ENCODE peak calls at places on chromosomes 3 and 15, in seven cellular contexts. E is transverse colon, H is heart left ventricle, M is gastrocnemius medialis, X is ovary, C is spleen, D is tibial nerve. Y is an unnamed sample. For H3K36me3, the result is how much of the 10 kb centered on the place peaks cover.

GRCh38 chr15:90036806-90037509 is 35.8 kb downstream of the ZNF710 start:
- DNase-seq in E (peak), H (no peak), M (peak), X (no peak), C (peak), D (no peak), Y (no peak)

GRCh38 chr3:134074001-134074789 is 44.5 kb upstream of the SLCO2A1 start:
- DNase-seq in E (no peak), H (no peak), M (no peak), X (no peak), C (peak), D (no peak), Y (no peak)

GRCh38 chr15:47586653-47587224 is 130.6 kb upstream of the SEMA6D start:
- DNase-seq in E (peak), H (peak), M (no peak), X (no peak), C (no peak), D (no peak), Y (no peak)

GRCh38 chr15:85859671-85860070 is 64.9 kb upstream of the KLHL25 start:
- DNase-seq in E (no peak), H (no peak), M (no peak), X (no peak), C (no peak), D (no peak), Y (peak)

GRCh38 chr3:115038831-115039230 is 108.3 kb downstream of the ZBTB20 start:
- DNase-seq in E (no peak), H (no peak), M (no peak), X (no peak), C (no peak), D (no peak), Y (no peak)

GRCh38 chr3:146640955-146641867 is 36.1 kb upstream of the PLSCR5 start:
- DNase-seq in E (no peak), H (no peak), M (no peak), X (no peak), C (no peak), D (no peak), Y (no peak)

GRCh38 chr3:173887888-173888287 is 490.3 kb downstream of the NLGN1 start:
- DNase-seq in E (no peak), H (no peak), M (no peak), X (no peak), C (no peak), D (no peak), Y (no peak)

GRCh38 chr3:49641921-49642707 is 32.0 kb upstream of the APEH start:
- DNase-seq in E (no peak), H (no peak), M (no peak), X (no peak), C (peak), D (no peak), Y (no peak)

GRCh38 chr3:197542741-197543454 is 12.9 kb downstream of the BDH1 start:
- DNase-seq in E (no peak), H (peak), M (peak), X (no peak), C (no peak), D (no peak), Y (peak)

GRCh38 chr3:162141232-162141631 is 644.6 kb downstream of the OTOL1 start:
- DNase-seq in E (no peak), H (no peak), M (no peak), X (no peak), C (no peak), D (no peak), Y (no peak)

GRCh38 chr3:11589706-11590105 is 54.0 kb downstream of the VGLL4 start:
- DNase-seq in E (no peak), H (no peak), M (no peak), X (peak), C (no peak), D (no peak), Y (no peak)
- H3K36me3 ChIP-seq in E (under half), H (under half), M (under half), X (under half), C (under half), D (under half), Y (under half)

DNA sequence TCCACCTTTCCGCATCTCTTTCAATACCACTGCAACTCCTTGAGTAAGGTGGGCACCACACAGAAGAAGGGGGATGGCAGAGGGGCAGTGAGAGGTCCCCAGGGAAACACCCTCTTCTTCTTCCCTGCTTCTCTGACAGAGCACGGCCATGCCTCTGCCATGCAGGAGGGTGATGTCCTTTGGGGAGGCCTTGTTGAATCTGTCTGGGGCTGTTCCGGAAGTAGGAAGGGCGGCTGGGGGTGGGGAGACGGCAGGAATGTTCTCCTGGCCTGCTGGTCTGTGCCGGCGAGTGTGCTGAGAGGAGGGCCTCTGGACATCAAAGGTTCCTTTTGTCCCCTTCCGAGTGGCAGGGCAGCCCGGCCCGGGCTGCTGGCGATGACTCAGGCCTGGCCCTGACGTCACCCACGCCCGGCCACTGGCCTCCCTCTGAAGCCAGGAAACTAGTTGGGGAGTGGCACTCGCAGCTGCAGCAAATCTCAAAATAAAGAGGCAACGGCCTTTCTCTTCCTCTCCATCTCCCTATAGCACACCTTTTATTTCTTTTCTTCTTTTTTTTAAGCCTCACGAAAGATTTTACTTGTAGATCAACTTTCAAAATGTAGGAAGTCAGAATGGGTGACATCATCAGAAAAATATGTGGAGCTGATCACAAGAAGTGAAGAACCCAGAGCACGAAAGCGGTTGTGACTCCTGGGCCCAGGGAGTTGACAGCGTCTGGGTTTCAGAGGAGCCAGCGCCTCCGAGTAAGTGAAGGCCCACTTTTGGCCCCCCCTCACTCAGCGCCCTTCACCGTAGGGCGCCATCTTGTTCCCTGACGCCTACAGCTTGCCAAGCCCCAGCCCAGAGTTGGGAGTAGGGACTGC is at the start of gene ZBTB38:
- DNase-seq in E (peak), H (peak), M (peak), X (peak), C (peak), D (peak), Y (peak)
- TF ChIP-seq POLR2A in E (peak), H (peak), M (peak), X (peak), C (no peak), D (peak), Y (peak)

DNA sequence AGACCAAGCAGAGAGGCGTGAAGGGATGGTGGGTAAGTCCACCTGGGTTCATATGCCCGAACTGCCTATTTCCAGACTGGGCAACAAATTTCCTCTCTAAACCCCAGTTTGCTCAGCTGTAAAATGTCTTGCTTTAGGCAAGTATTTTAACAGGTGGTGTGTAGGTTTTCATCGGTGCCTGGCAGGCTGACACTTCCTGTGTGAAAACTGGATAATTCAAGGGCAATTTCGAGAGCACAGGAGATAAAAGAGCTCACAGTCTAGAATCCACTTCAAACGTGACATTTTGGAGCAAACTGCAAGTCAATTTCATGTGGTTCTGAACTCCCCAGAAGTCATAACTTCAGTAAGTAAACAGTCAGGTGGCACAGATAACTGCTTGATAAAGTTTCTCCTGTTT is 112.2 kb downstream of the OXNAD1 start:
- DNase-seq in E (no peak), H (no peak), M (no peak), X (no peak), C (no peak), D (no peak), Y (no peak)
- H3K4me3 ChIP-seq in E (no peak), H (no peak), M (no peak), X (no peak), C (no peak), D (no peak), Y (no peak)

DNA sequence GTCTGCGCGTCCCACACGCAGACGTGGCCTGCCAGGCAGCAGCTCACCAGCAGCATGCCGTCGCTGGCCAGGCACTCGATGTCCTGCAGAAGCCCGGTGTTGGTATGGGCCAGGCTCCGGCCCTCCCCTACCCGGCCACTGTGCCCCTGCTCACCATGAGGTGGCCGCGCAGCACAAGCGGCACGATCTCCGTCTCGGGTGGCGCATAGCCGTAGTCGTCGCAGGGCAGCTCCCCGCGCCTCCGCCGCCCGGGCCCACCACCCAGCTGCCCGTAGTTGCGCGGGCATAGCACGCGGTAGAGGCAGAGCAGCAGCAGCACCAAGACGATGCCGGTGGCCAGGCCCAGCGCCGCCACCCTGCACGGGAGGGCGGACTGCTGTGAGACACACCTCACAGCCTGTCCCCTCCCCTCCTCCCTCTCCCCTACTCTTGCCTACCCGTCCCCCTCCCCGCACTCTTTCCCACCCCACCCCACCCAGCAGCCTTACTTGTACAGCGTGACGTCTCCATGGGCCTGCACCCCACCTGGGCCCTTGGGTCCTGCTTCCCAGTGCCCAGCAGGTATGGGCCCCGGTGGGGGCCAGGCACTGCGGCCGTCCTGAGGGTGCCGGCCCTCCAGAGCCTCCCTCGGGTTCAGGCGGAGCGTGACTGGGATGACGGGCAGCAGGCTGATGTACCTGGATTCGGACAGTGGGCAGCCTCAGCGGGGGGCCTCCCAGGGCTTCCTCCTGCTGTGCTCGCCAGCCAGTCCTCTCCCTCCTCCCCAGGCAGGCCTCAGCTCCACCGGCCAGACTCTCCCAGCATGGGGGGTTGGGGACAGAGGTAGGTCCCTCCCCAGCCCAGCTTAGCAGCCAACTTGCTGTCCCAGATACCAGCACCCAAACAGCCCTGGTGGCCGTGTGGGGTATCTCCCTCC is 37.6 kb downstream of the PTPN23 start:
- DNase-seq in E (no peak), H (no peak), M (no peak), X (no peak), C (peak), D (no peak), Y (no peak)
- H3K36me3 ChIP-seq in E (under half), H (half or more), M (under half), X (under half), C (half or more), D (under half), Y (under half)

GRCh38 chr3:190384241-190384863 is 3.6 kb upstream of the CLDN16 start:
- DNase-seq in E (peak), H (peak), M (peak), X (peak), C (no peak), D (no peak), Y (peak)

GRCh38 chr3:190382082-190382481 is 5.9 kb upstream of the CLDN16 start:
- DNase-seq in E (no peak), H (no peak), M (no peak), X (no peak), C (no peak), D (no peak), Y (no peak)

GRCh38 chr3:190387578-190388213 is at the start of gene CLDN16:
- DNase-seq in E (no peak), H (no peak), M (no peak), X (no peak), C (no peak), D (no peak), Y (no peak)

GRCh38 chr3:190381356-190381940 is 6.5 kb upstream of the CLDN16 start:
- DNase-seq in E (no peak), H (no peak), M (no peak), X (no peak), C (no peak), D (no peak), Y (no peak)

GRCh38 chr3:190385835-190386688 is 1.9 kb upstream of the CLDN16 start:
- DNase-seq in E (no peak), H (no peak), M (no peak), X (no peak), C (no peak), D (no peak), Y (peak)
- TF ChIP-seq POLR2A in E (no peak), H (no peak), M (no peak), X (no peak), C (no peak), D (no peak), Y (peak)

GRCh38 chr3:177429772-177430171 is 232.5 kb upstream of the TBL1XR1 start:
- DNase-seq in E (no peak), H (no peak), M (no peak), X (no peak), C (no peak), D (no peak), Y (no peak)

GRCh38 chr3:177427096-177427495 is 229.8 kb upstream of the TBL1XR1 start:
- DNase-seq in E (no peak), H (no peak), M (no peak), X (no peak), C (no peak), D (no peak), Y (no peak)

GRCh38 chr3:177429066-177429465 is 231.8 kb upstream of the TBL1XR1 start:
- DNase-seq in E (no peak), H (no peak), M (no peak), X (no peak), C (no peak), D (no peak), Y (no peak)

GRCh38 chr3:177426151-177426904 is 229.0 kb upstream of the TBL1XR1 start:
- DNase-seq in E (no peak), H (no peak), M (no peak), X (no peak), C (no peak), D (no peak), Y (no peak)

DNA sequence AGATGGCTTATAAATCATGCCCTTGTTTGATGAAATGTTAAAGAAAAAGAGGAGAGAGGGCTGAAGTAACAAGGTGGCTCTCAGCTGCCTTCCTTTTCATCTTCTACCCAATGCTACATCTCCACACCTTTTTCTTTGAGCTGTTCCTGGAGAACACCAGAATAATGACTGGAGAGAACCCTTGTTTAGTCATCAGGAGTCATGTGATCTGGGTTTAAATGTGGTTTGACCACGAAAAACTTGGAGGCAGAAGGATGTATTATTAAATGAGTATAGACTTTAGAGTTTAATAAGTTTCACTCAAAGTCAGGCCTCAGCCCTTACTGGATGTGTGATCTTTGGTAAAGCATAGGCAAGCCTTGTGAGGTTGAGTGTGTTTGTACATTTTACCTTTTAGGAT is 230.3 kb upstream of the TBL1XR1 start:
- DNase-seq in E (no peak), H (no peak), M (no peak), X (no peak), C (no peak), D (no peak), Y (no peak)
- H3K4me3 ChIP-seq in E (no peak), H (no peak), M (no peak), X (no peak), C (no peak), D (no peak), Y (no peak)

GRCh38 chr3:108060331-108060730 is 30.5 kb downstream of the CD47 start:
- DNase-seq in E (no peak), H (no peak), M (no peak), X (no peak), C (no peak), D (no peak), Y (no peak)
- H3K36me3 ChIP-seq in E (under half), H (half or more), M (under half), X (under half), C (under half), D (under half), Y (under half)

DNA sequence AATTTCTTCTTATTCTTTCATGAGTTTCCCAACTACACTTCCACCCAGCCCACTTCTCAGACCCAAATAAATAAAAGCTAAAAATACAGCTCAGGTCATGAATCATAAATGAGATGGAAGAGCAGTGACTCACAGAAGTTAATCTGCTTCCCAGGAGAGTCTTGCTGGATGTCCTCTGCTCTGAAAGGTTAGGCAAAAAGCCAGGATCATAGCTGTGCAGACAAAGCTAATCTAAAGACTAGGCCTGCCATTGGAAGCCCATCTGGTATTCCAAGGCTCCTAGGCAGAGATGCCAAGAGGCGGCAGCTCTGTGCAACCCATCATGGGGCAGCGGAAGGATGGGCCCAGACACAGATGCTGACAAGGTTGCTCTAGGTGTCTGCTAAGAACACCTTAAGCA is 24.0 kb downstream of the SHC4 start:
- DNase-seq in E (no peak), H (peak), M (no peak), X (no peak), C (no peak), D (no peak), Y (peak)
- TF ChIP-seq POLR2A in E (no peak), H (no peak), M (no peak), X (no peak), C (no peak), D (no peak), Y (no peak)

GRCh38 chr15:45630958-45631691 is 3.7 kb upstream of the SQOR start:
- DNase-seq in E (peak), H (peak), M (no peak), X (no peak), C (no peak), D (no peak), Y (no peak)
- H3K4me3 ChIP-seq in E (no peak), H (peak), M (no peak), X (no peak), C (no peak), D (peak), Y (no peak)

GRCh38 chr3:52122491-52122890 is 31.7 kb downstream of the POC1A start:
- DNase-seq in E (no peak), H (no peak), M (no peak), X (no peak), C (peak), D (no peak), Y (no peak)
- H3K36me3 ChIP-seq in E (under half), H (under half), M (under half), X (under half), C (under half), D (under half), Y (under half)